ENCODE peak calls at places on chromosomes 13 and 19, in nine cellular contexts. R is PC-9, S is cardiac muscle cell, A is HL-60, G is heart right ventricle, X is GM23338, D is fibroblast of lung, V is astrocyte of the cerebellum, J is fibroblast of the aortic adventitia. O is an unnamed sample.

GRCh38 chr19:45467115-45467455 is 711 bp upstream of the FOSB start:
- DNase-seq in D (no peak), G (no peak), A (no peak), V (no peak), S (peak), X (peak), J (peak), R (no peak), O (no peak)

GRCh38 chr13:45333973-45334922 is 6.7 kb downstream of the TPT1 start:
- DNase-seq in S (peak), J (peak), R (no peak), V (no peak), G (no peak), D (peak), A (no peak), X (peak), O (no peak)

GRCh38 chr13:111919826-111920225 is 147.1 kb upstream of the SOX1 start:
- DNase-seq in S (no peak), G (no peak), D (no peak), R (no peak), J (no peak), A (no peak), X (no peak), V (no peak), O (no peak)

GRCh38 chr13:32261567-32261966 is 53.6 kb downstream of the ZAR1L start:
- DNase-seq in X (no peak), G (peak), D (peak), V (peak), R (no peak), S (peak), A (no peak), J (peak), O (no peak)

GRCh38 chr19:1397838-1398237 is 3.5 kb downstream of the GAMT start:
- DNase-seq in D (no peak), R (no peak), X (no peak), J (no peak), S (no peak), V (no peak), A (no peak), G (no peak), O (no peak)

GRCh38 chr13:28819046-28819747 is 942 bp upstream of the MTUS2 start:
- DNase-seq in J (peak), D (peak), R (no peak), S (peak), V (no peak), X (peak), G (no peak), A (no peak), O (peak)

GRCh38 chr13:35648109-35648508 is 171.6 kb upstream of the MAB21L1 start:
- DNase-seq in X (no peak), G (no peak), D (peak), A (no peak), J (peak), S (no peak), R (no peak), V (no peak), O (no peak)

GRCh38 chr13:30396434-30397075 is 25.7 kb upstream of the UBE2L5 start:
- DNase-seq in G (no peak), R (no peak), J (peak), X (peak), A (no peak), V (no peak), D (peak), S (peak), O (no peak)

GRCh38 chr19:11784356-11784755 is 14.0 kb upstream of the ZNF491 start:
- DNase-seq in D (no peak), X (no peak), S (no peak), J (no peak), V (no peak), G (no peak), A (no peak), R (no peak), O (no peak)

GRCh38 chr19:4052993-4053422 is 13.7 kb downstream of the ZBTB7A start:
- DNase-seq in V (no peak), A (no peak), D (no peak), X (no peak), R (peak), G (no peak), J (no peak), S (no peak), O (no peak)

GRCh38 chr19:5360003-5360820 is 19.6 kb upstream of the PTPRS start:
- DNase-seq in R (no peak), S (peak), V (no peak), D (peak), X (no peak), A (no peak), J (no peak), G (no peak), O (no peak)

GRCh38 chr19:36081385-36081784 is 26.7 kb downstream of the WDR62 start:
- DNase-seq in G (no peak), D (peak), A (no peak), S (no peak), J (peak), X (no peak), R (no peak), V (no peak), O (no peak)

GRCh38 chr13:114025432-114026127 is 51.7 kb upstream of the C13orf46 start:
- DNase-seq in R (no peak), D (peak), A (no peak), S (peak), X (no peak), J (peak), V (no peak), G (no peak), O (no peak)

GRCh38 chr13:58181111-58181510 is 549.6 kb downstream of the PCDH17 start:
- DNase-seq in S (no peak), V (no peak), G (no peak), A (no peak), R (no peak), X (no peak), J (no peak), D (no peak), O (no peak)

GRCh38 chr19:5826531-5827341 is 12.8 kb downstream of the FUT6 start:
- DNase-seq in S (peak), J (peak), A (peak), V (no peak), X (peak), D (no peak), R (peak), G (peak), O (peak)

GRCh38 chr19:10431943-10432735 is 11.8 kb downstream of the PDE4A start:
- DNase-seq in R (no peak), S (peak), G (peak), V (no peak), J (peak), A (no peak), X (peak), D (peak), O (peak)

GRCh38 chr19:5993516-5994406 is 15.8 kb upstream of the RANBP3 start:
- DNase-seq in D (no peak), A (no peak), S (peak), V (no peak), R (no peak), G (peak), J (no peak), X (no peak), O (no peak)

GRCh38 chr13:76222511-76222910 is 586.4 kb downstream of the LMO7 start:
- DNase-seq in V (no peak), R (no peak), J (no peak), G (no peak), S (no peak), X (no peak), D (peak), A (no peak), O (no peak)

GRCh38 chr19:38850976-38851621 is 1.3 kb upstream of the HNRNPL start:
- DNase-seq in V (no peak), S (no peak), D (no peak), J (no peak), A (no peak), G (peak), X (peak), R (no peak), O (peak)

GRCh38 chr19:38849147-38849745 is 540 bp downstream of the HNRNPL start:
- DNase-seq in S (peak), V (peak), J (peak), R (peak), G (peak), A (peak), D (peak), X (peak), O (peak)

GRCh38 chr19:38850231-38850975 is 617 bp upstream of the HNRNPL start:
- DNase-seq in D (peak), A (peak), X (peak), S (peak), G (peak), J (peak), V (peak), R (peak), O (peak)

GRCh38 chr19:38848299-38849146 is 1.3 kb downstream of the HNRNPL start:
- DNase-seq in S (no peak), J (no peak), R (no peak), D (no peak), V (no peak), G (no peak), A (no peak), X (no peak), O (no peak)

DNA sequence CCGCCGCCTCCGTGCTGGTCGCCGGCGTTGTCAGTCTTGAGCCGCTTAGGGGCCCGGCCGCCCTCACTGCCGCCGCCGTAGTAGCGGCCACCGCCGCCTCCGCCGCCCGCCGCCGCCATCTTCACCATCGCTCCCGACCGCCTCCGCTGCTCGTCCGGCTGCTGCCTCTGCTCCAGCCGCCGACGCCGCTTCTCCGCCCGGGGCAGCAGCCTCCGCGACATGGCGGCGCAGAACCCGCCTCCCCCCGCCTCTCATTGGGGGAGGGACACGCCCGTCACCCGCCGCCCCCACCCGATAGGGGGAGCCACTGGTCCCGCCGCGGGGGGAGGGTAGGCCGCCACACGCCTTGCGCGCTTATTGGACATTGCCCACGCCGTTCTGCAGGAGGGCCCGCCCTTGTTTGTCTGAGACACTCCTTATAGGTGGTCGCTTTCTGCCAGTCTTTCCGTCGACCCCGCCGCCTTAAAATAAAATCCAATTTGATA is at the start of gene HNRNPL:
- DNase-seq in X (no peak), A (no peak), R (no peak), J (no peak), V (no peak), S (no peak), D (no peak), G (no peak), O (peak)
- TF ChIP-seq CTCF in X (peak), A (no peak), R (peak), J (peak), V (peak), S (peak), D (peak), G (peak), O (peak)

GRCh38 chr13:51261610-51262249 is 39.5 kb downstream of the FAM124A start:
- DNase-seq in R (no peak), A (no peak), V (no peak), X (no peak), D (no peak), G (no peak), J (no peak), S (no peak), O (no peak)

GRCh38 chr13:51258612-51259358 is 36.6 kb downstream of the FAM124A start:
- DNase-seq in G (no peak), S (no peak), X (no peak), V (no peak), R (no peak), A (no peak), J (no peak), D (no peak), O (no peak)

GRCh38 chr13:51262501-51263211 is 40.5 kb downstream of the FAM124A start:
- DNase-seq in J (no peak), S (no peak), D (no peak), V (no peak), A (no peak), G (no peak), X (no peak), R (no peak), O (no peak)

GRCh38 chr13:51259359-51259645 is 37.1 kb downstream of the FAM124A start:
- DNase-seq in J (no peak), A (no peak), S (no peak), G (no peak), X (no peak), R (no peak), D (no peak), V (no peak), O (no peak)

DNA sequence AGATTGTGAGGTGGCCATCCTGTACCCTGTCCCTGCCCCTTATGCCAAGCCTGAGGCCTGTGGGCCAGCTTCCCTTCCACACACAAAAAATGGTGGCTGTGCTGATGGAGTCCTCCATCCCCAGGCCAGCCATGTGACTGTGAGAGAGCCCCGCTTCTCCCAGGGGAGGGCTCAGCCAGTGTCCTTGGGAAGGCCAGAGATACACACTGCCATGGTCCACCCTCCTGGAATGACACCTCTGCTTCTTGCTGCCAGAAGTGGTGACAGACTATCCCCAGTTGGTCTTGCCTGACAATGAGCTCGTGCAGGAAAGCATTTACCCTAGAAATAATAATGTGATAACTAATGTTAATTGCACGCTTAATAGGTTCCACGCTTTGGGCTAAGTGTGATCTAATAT is 38.0 kb downstream of the FAM124A start:
- DNase-seq in G (peak), A (no peak), R (no peak), X (no peak), D (no peak), J (no peak), V (no peak), S (no peak), O (no peak)
- TF ChIP-seq CTCF in G (no peak), A (no peak), R (no peak), X (no peak), D (no peak), J (no peak), V (no peak), S (no peak), O (no peak)

GRCh38 chr13:24275041-24275440 is 34.3 kb upstream of the C1QTNF9 start:
- DNase-seq in V (no peak), J (no peak), S (no peak), X (no peak), D (no peak), G (no peak), R (no peak), A (no peak), O (no peak)
- TF ChIP-seq CTCF in V (no peak), J (no peak), S (peak), X (no peak), D (peak), G (no peak), R (no peak), A (no peak), O (no peak)

GRCh38 chr19:34370117-34370516 is 5.1 kb downstream of the GPI start:
- DNase-seq in S (no peak), D (no peak), A (no peak), J (no peak), G (no peak), V (no peak), R (no peak), X (no peak), O (no peak)
- TF ChIP-seq CTCF in S (no peak), D (no peak), A (no peak), J (no peak), G (no peak), V (no peak), R (no peak), X (no peak), O (no peak)

GRCh38 chr19:48826606-48827020 is 9.7 kb downstream of the HSD17B14 start:
- DNase-seq in D (no peak), J (no peak), A (no peak), S (no peak), G (no peak), V (no peak), R (no peak), X (peak), O (peak)
- TF ChIP-seq CTCF in D (no peak), J (peak), A (no peak), S (peak), G (no peak), V (no peak), R (peak), X (peak), O (peak)

DNA sequence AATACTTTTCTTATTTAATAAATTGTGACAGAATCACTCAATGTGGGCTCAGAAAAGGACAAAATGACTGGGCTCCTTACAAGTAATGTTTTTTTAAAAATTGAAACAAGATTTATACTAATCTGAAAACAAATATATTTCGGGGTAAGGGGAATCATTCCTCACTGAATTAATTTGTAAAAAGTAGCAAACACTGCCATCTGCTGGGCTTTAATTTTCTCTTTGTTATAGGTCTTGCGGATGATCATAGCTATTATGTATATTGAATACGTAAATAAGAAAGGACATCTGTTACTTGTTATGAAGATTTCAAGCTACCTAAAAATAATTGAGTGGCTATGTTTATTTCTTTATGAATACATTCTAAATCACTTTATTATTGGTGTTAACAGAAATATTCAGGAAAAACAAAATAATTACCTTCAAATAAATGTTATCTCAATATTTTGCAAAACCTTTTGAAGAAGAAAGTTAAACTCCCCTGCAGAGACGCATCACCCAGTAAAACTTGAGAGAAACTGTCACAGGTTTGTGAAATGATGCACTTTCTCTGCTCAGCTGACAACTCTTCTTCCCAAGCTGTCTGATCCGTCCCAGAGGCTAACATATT is 17.8 kb upstream of the ENOX1 start:
- DNase-seq in X (peak), G (peak), S (peak), R (peak), D (peak), J (peak), A (no peak), V (peak), O (no peak)
- TF ChIP-seq CTCF in X (peak), G (peak), S (peak), R (peak), D (peak), J (peak), A (peak), V (peak), O (no peak)

GRCh38 chr19:48975947-48976847 is 11.1 kb downstream of the FTL start:
- DNase-seq in V (no peak), D (no peak), R (peak), S (no peak), X (peak), J (no peak), G (no peak), A (no peak), O (peak)
- TF ChIP-seq CTCF in V (peak), D (no peak), R (peak), S (peak), X (no peak), J (peak), G (no peak), A (no peak), O (no peak)

DNA sequence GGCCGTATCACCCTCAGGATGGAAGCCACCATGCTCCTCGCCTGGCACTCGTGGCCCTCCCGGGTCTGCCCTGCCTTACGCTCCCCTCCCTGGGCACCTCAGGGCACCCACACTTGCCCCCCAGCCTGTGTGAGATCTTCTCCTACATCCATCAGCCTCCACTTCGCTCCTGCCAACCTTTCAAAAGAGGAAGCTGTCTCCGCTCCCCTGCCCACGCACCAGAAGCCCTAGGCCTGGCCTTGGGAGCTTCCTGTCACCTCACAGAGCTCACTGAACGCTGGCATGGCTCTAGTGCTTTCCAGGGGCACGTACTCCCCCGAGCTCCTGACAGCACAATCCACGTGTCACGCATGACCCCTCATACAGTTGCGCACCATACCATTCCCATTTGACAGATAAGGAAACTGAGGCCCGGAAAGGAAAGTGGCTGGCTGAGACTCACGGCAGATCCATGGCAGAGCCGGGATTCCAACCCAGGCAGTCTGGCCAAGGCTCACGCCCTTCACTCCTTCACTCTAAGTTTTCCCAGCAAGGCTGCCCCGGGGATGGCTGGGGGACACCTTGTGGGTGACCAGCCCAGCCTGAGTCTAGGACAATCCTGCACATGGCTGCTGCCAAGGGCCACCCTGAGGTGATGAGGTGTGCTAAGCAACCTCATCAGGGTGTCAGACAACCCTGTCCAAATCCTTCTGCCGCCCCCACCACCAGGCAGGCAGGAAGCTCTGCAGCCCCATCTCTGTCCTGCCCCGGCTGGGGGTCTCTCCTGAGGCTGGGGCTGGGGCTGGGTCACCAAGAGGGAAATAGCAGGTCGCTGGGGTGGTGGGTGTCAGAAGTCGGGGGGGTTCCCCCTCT is 19.3 kb downstream of the PPP1R12C start:
- DNase-seq in D (no peak), J (no peak), G (no peak), A (peak), R (peak), X (no peak), S (no peak), V (no peak), O (no peak)
- TF ChIP-seq CTCF in D (no peak), J (no peak), G (no peak), A (no peak), R (no peak), X (no peak), S (no peak), V (no peak), O (no peak)

DNA sequence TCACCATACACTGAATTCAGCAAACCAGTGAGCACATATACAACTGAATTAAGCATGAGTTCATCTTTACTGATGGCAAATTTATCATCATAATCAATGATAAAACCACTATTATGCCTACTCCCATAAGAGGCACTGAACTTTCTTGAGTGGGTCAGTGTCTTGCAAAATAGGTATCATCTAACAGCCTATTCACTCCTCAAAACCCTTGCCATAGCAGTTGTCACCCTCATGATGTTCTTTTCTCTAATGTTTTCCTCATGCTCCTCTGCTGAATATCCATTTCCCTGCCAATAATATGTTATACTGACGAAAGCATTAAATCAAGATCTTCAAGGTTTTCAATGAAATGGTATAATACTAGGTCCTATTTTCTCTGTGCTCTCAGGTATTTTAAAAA is 5.6 kb downstream of the ARGLU1 start:
- DNase-seq in G (no peak), X (no peak), J (no peak), S (no peak), A (no peak), D (no peak), V (no peak), R (no peak), O (no peak)
- TF ChIP-seq CTCF in G (no peak), X (no peak), J (no peak), S (no peak), A (no peak), D (no peak), V (no peak), R (no peak), O (no peak)